ENCODE peak calls at places on chromosomes 6 and 20, in ten cellular contexts. C, Q, P, R, E, O, L, T, Z and V are unnamed samples.

GRCh38 chr6:12008366-12009179 is 3.5 kb upstream of the HIVEP1 start:
- DNase-seq in C (no peak), Q (peak; percentile 27), P (peak; percentile 75), R (no peak), E (peak; percentile 56), O (peak; percentile 85), L (peak; percentile 74), T (peak; percentile 65), Z (peak; percentile 89), V (peak; percentile 96)

GRCh38 chr6:118770112-118770788 is 118.9 kb upstream of the CEP85L start:
- DNase-seq in C (no peak), Q (no peak), P (no peak), R (no peak), E (no peak), O (no peak), L (no peak), T (peak; percentile 72), Z (no peak), V (no peak)

GRCh38 chr6:43716099-43716498 is 28.5 kb upstream of the MRPS18A start:
- DNase-seq in C (no peak), Q (no peak), P (no peak), R (no peak), E (peak; percentile 58), O (no peak), L (peak; percentile 10), T (no peak), Z (peak; percentile 94), V (no peak)

GRCh38 chr20:47780990-47781389 is 4.3 kb downstream of the SULF2 start:
- DNase-seq in C (no peak), Q (no peak), P (no peak), R (no peak), E (no peak), O (no peak), L (no peak), T (no peak), Z (no peak), V (no peak)

GRCh38 chr6:34055223-34055933 is 90.5 kb downstream of the GRM4 start:
- DNase-seq in C (no peak), Q (peak; percentile 20), P (peak; percentile 48), R (peak; percentile 38), E (peak; percentile 47), O (peak; percentile 80), L (no peak), T (peak; percentile 78), Z (no peak), V (no peak)

GRCh38 chr6:141153563-141153962 is 979.2 kb upstream of the GJE1 start:
- DNase-seq in C (no peak), Q (no peak), P (peak; percentile 12), R (no peak), E (no peak), O (no peak), L (no peak), T (no peak), Z (no peak), V (no peak)

GRCh38 chr6:42047220-42047590 is 3.1 kb upstream of the TAF8 start:
- DNase-seq in C (no peak), Q (no peak), P (no peak), R (no peak), E (no peak), O (no peak), L (no peak), T (no peak), Z (no peak), V (no peak)

GRCh38 chr20:33773412-33774089 is 37.6 kb upstream of the CHMP4B start:
- DNase-seq in C (no peak), Q (no peak), P (no peak), R (no peak), E (no peak), O (no peak), L (no peak), T (no peak), Z (no peak), V (no peak)

GRCh38 chr6:167469101-167469500 is 144.2 kb downstream of the TTLL2 start:
- DNase-seq in C (no peak), Q (no peak), P (no peak), R (peak; percentile 24), E (no peak), O (no peak), L (no peak), T (no peak), Z (peak; percentile 57), V (no peak)